ENCODE peak calls at places on chromosomes 3 and 15, in seven cellular contexts. One of them, this sample, is unnamed.

GRCh38 chr15:40756938-40757337 is 1.9 kb upstream of the RMDN3 start:
- DNase-seq in T-helper 2 cell: no peak
- DNase-seq in osteocyte: no peak
- DNase-seq in keratinocyte: no peak
- DNase-seq in lower leg skin: no peak
- DNase-seq in iPS-NIHi11: no peak
- DNase-seq in NB4: peak
- DNase-seq in this sample: no peak

GRCh38 chr15:55260562-55261131 is 29.0 kb downstream of the RAB27A start:
- DNase-seq in keratinocyte: no peak
- DNase-seq in NB4: no peak
- DNase-seq in osteocyte: no peak
- DNase-seq in T-helper 2 cell: no peak
- DNase-seq in iPS-NIHi11: no peak
- DNase-seq in lower leg skin: no peak
- DNase-seq in this sample: no peak

GRCh38 chr15:81189583-81190283 is 6.9 kb upstream of the IL16 start:
- DNase-seq in lower leg skin: peak
- DNase-seq in keratinocyte: no peak
- DNase-seq in T-helper 2 cell: no peak
- DNase-seq in iPS-NIHi11: no peak
- DNase-seq in NB4: no peak
- DNase-seq in osteocyte: no peak
- DNase-seq in this sample: peak

GRCh38 chr15:66252411-66253295 is 897 bp downstream of the MEGF11 start:
- DNase-seq in lower leg skin: no peak
- DNase-seq in T-helper 2 cell: no peak
- DNase-seq in iPS-NIHi11: peak
- DNase-seq in NB4: peak
- DNase-seq in keratinocyte: no peak
- DNase-seq in osteocyte: peak
- DNase-seq in this sample: peak

GRCh38 chr15:90895571-90896117 is 7.5 kb upstream of the MAN2A2 start:
- DNase-seq in lower leg skin: no peak
- DNase-seq in osteocyte: no peak
- DNase-seq in T-helper 2 cell: no peak
- DNase-seq in iPS-NIHi11: no peak
- DNase-seq in NB4: peak
- DNase-seq in keratinocyte: no peak
- DNase-seq in this sample: no peak

GRCh38 chr3:194006-194405 is 2.6 kb upstream of the CHL1 start:
- DNase-seq in iPS-NIHi11: no peak
- DNase-seq in NB4: no peak
- DNase-seq in keratinocyte: no peak
- DNase-seq in osteocyte: no peak
- DNase-seq in lower leg skin: no peak
- DNase-seq in T-helper 2 cell: no peak
- DNase-seq in this sample: no peak

GRCh38 chr3:134056464-134056891 is 26.8 kb upstream of the SLCO2A1 start:
- DNase-seq in lower leg skin: no peak
- DNase-seq in NB4: no peak
- DNase-seq in iPS-NIHi11: no peak
- DNase-seq in osteocyte: no peak
- DNase-seq in T-helper 2 cell: no peak
- DNase-seq in keratinocyte: no peak
- DNase-seq in this sample: no peak

GRCh38 chr3:191020730-191021405 is 158.4 kb upstream of the GMNC start:
- DNase-seq in osteocyte: no peak
- DNase-seq in T-helper 2 cell: no peak
- DNase-seq in iPS-NIHi11: no peak
- DNase-seq in NB4: no peak
- DNase-seq in keratinocyte: no peak
- DNase-seq in lower leg skin: no peak
- DNase-seq in this sample: no peak

GRCh38 chr3:36988336-36988735 is 4.6 kb downstream of the EPM2AIP1 start:
- DNase-seq in iPS-NIHi11: no peak
- DNase-seq in keratinocyte: no peak
- DNase-seq in lower leg skin: no peak
- DNase-seq in NB4: no peak
- DNase-seq in T-helper 2 cell: no peak
- DNase-seq in osteocyte: no peak
- DNase-seq in this sample: no peak

GRCh38 chr3:194867270-194867983 is 181.7 kb downstream of the FAM43A start:
- DNase-seq in iPS-NIHi11: no peak
- DNase-seq in NB4: peak
- DNase-seq in keratinocyte: no peak
- DNase-seq in osteocyte: no peak
- DNase-seq in lower leg skin: no peak
- DNase-seq in T-helper 2 cell: no peak
- DNase-seq in this sample: no peak